ENCODE peak calls at places on chromosome 22, in eight cellular contexts. E, Z, W, R, G, T, S and V are unnamed samples. For H3K27me3, the result is how much of the 10 kb centered on the place peaks cover.

GRCh38 chr22:47064016-47064415 is 301.6 kb downstream of the TBC1D22A start:
- DNase-seq in T (no peak), E (peak), S (no peak), G (peak), W (no peak), Z (no peak), R (no peak), V (no peak)

GRCh38 chr22:42281706-42282251 is 11.3 kb upstream of the TCF20 start:
- DNase-seq in W (no peak), Z (no peak), T (peak), E (no peak), S (no peak), R (no peak), G (no peak), V (no peak)

GRCh38 chr22:46798366-46799057 is 36.1 kb downstream of the TBC1D22A start:
- DNase-seq in E (peak), T (peak), R (peak), Z (peak), S (peak), W (peak), G (peak), V (peak)

GRCh38 chr22:21982338-21982965 is at the start of gene TOP3B:
- DNase-seq in S (peak), R (peak), G (peak), Z (peak), E (peak), W (peak), T (peak), V (peak)

GRCh38 chr22:23117890-23118646 is 23.7 kb downstream of the RSPH14 start:
- DNase-seq in E (no peak), R (no peak), Z (no peak), S (no peak), T (no peak), W (no peak), G (no peak), V (no peak)

GRCh38 chr22:17369553-17370035 is 334 bp downstream of the CECR2 start:
- DNase-seq in Z (peak), G (peak), W (no peak), R (peak), E (peak), T (no peak), S (peak), V (no peak)

GRCh38 chr22:45503071-45503815 is 560 bp downstream of the FBLN1 start:
- DNase-seq in S (no peak), G (no peak), E (peak), R (no peak), Z (peak), W (no peak), T (no peak), V (no peak)

GRCh38 chr22:46557736-46558480 is 20.5 kb upstream of the CELSR1 start:
- DNase-seq in W (no peak), R (no peak), G (peak), Z (peak), E (no peak), S (no peak), T (peak), V (no peak)

GRCh38 chr22:42519544-42520237 is at the start of gene RRP7A:
- DNase-seq in S (peak), T (peak), R (peak), W (no peak), G (peak), Z (peak), E (peak), V (peak)

GRCh38 chr22:22195265-22196017 is 49.1 kb upstream of the VPREB1 start:
- DNase-seq in W (peak), S (peak), Z (peak), R (peak), E (peak), T (no peak), G (no peak), V (peak)

GRCh38 chr22:38843716-38844660 is at the start of gene NPTXR:
- DNase-seq in R (peak), W (no peak), Z (no peak), G (peak), E (peak), S (peak), T (no peak), V (no peak)

GRCh38 chr22:36870250-36870649 is 9.4 kb downstream of the NCF4 start:
- DNase-seq in T (no peak), G (no peak), W (peak), S (no peak), R (no peak), Z (no peak), E (no peak), V (no peak)

GRCh38 chr22:23243006-23243573 is 62.8 kb downstream of the BCR start:
- DNase-seq in G (no peak), E (peak), R (no peak), W (no peak), S (no peak), T (no peak), Z (no peak), V (no peak)

GRCh38 chr22:48838376-48838775 is 989.3 kb downstream of the BRD1 start:
- DNase-seq in R (no peak), S (no peak), W (no peak), T (no peak), E (no peak), G (no peak), Z (peak), V (no peak)
- H3K27me3 ChIP-seq in R (under half), S (under half), W (under half), T (under half), E (under half), G (half or more), Z (under half), V (under half)

DNA sequence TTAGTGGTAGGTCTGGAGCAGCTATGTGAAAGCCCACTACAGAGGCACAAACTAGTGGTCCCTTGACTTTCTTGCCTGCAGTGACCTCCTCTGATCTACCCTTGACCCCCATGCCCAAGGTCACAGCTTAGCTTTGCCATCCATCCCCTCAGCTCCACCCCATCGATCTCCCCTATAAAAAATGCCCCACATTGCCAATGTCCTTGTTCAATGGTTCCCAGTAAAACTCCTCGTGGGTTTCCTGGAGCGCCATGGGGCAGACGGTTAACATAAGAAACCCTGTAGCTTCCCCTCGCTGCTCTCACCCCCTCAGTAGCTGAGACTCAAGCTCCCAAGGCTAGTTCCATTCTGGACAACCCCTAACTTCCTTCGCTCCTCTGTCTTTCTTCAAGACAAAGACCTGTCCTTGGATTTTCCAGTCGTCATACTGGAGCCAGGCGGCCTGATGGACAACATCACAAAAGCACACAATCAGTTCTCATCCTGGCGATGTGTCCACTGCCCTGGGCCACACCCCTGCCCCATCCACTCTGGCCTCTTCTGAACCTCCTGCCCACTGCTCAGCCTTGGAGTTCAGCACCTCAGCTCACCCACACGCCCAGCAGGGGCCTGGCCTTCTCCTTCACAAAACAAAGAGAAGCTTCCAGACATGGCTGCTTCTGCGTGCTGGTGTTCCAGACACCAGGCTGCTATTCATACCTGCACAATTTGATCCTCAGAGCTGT is 1429.3 kb downstream of the BRD1 start:
- DNase-seq in S (no peak), T (no peak), Z (no peak), W (no peak), R (no peak), E (no peak), G (no peak), V (no peak)
- H3K27me3 ChIP-seq in S (under half), T (under half), Z (under half), W (under half), R (under half), E (under half), G (half or more), V (under half)

GRCh38 chr22:30234786-30235470 is 11.6 kb downstream of the LIF start:
- DNase-seq in E (no peak), S (peak), R (peak), T (no peak), G (no peak), Z (no peak), W (no peak), V (no peak)
- H3K27me3 ChIP-seq in E (under half), S (under half), R (under half), T (under half), G (half or more), Z (under half), W (under half), V (under half)

DNA sequence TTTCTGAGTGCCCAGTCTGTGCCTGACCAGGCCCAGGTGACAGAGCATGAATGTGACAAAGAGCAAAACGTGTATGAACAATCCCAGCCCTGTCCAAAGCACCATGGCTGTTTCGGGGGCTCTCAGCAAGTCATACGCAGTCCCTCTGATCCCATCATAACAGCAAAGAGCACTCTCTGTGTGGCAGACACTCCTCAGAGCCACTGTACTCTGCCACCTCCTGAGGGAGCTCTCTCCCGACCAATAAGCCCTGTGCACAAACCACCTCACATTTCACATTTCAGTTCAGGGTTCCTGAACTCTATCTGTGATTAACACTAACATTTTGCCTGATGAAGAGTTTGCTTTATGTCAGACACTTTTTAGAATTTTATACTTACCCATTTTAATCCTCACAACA is 6.6 kb downstream of the DGCR2 start:
- DNase-seq in S (no peak), R (no peak), W (no peak), Z (no peak), E (peak), G (no peak), T (no peak), V (no peak)
- H3K27me3 ChIP-seq in S (under half), R (under half), W (under half), Z (under half), E (under half), G (under half), T (under half), V (under half)

GRCh38 chr22:43859176-43859575 is 3.1 kb downstream of the SULT4A1 start:
- DNase-seq in G (no peak), Z (no peak), T (peak), R (no peak), E (no peak), W (no peak), S (no peak), V (no peak)
- H3K27me3 ChIP-seq in G (half or more), Z (under half), T (under half), R (under half), E (under half), W (under half), S (under half), V (under half)

DNA sequence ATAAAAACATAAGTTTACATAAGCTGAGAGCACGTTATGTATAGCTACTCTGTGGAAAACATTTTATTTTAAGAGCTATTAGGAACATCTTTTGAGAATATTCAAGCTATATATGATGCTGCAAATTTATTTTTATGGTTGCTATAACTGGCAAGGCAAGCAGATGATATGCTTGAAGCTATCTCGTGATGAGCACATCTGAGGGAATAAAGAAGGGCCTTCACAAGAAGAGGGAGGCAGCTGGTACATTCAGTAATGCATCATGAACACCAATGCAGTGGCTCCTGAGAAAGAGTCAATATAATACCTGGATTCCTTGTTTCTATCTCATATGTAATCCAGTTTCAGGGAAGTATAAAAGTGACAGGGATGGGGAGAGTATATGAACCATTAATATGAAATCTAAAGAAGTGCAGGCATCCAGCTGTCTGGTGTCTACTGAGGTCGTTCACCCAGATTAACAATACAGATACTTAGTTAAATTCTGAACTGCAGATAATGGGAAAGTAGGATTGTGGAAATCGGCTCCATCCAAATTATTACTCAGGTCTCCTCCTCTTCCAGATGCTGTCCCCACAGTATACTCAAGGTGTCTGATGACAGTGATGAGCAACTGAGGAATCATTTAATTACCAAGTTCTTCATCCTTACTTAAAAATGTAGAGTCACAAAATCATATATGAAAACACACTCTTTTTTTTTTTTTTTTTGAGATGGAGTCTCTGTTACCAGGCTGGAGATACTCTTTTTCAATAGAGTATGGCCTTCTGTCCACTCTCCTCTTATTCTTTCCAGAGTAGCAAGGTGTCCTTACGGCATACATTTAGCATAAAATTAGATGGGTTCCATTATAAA is 100.3 kb upstream of the SERPIND1 start:
- DNase-seq in R (no peak), G (no peak), W (no peak), E (no peak), Z (no peak), S (no peak), T (no peak), V (no peak)
- H3K27me3 ChIP-seq in R (under half), G (half or more), W (under half), E (under half), Z (under half), S (under half), T (under half), V (under half)

GRCh38 chr22:26906464-26906863 is 249.1 kb downstream of the MIAT start:
- DNase-seq in W (no peak), R (no peak), Z (no peak), T (no peak), G (no peak), E (no peak), S (no peak), V (no peak)
- H3K27me3 ChIP-seq in W (half or more), R (under half), Z (under half), T (under half), G (under half), E (under half), S (under half), V (under half)

DNA sequence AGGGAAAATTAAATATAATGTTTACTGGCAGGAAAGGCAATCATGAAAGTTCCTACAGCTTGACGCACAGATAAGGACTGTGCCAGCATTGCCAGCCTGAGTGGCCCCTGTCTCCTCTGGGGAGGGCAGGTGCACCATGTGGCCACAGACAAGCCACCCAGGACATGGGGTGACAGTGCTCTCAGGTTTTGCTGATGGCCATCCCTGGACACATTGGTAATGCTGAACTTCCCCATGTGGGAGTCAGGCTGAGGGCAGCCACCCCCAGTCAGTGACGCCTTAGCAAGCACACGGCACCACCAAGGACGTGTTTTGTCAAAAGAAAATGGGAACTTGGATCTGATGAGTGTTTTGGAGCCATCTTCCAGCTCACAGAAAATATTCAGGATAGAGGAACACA is 1450.7 kb downstream of the BRD1 start:
- DNase-seq in Z (peak), G (no peak), W (no peak), E (no peak), R (no peak), T (peak), S (no peak), V (no peak)
- H3K27me3 ChIP-seq in Z (under half), G (half or more), W (under half), E (under half), R (under half), T (under half), S (under half), V (under half)